ENCODE peak calls at places on chromosomes 5 and 9, in ten cellular contexts. One of them, this sample, is unnamed.

GRCh38 chr5:125412561-125413535 is 666.4 kb upstream of the ZNF608 start:
- DNase-seq in IMR-90: peak
- DNase-seq in NB4: no peak
- DNase-seq in CD4-positive, alpha-beta T cell: no peak
- DNase-seq in CD8-positive, alpha-beta T cell: no peak
- DNase-seq in lower leg skin: peak
- DNase-seq in prostate gland: peak
- DNase-seq in neural progenitor cell: peak
- DNase-seq in psoas muscle: peak
- DNase-seq in GM10248: peak
- DNase-seq in this sample: peak

GRCh38 chr9:86093788-86094555 is 5.4 kb downstream of the GOLM1 start:
- DNase-seq in IMR-90: peak
- DNase-seq in NB4: peak
- DNase-seq in CD4-positive, alpha-beta T cell: no peak
- DNase-seq in CD8-positive, alpha-beta T cell: no peak
- DNase-seq in lower leg skin: no peak
- DNase-seq in prostate gland: peak
- DNase-seq in neural progenitor cell: no peak
- DNase-seq in psoas muscle: no peak
- DNase-seq in GM10248: no peak
- DNase-seq in this sample: no peak

GRCh38 chr5:35789732-35790461 is 66.8 kb upstream of the IL7R start:
- DNase-seq in IMR-90: no peak
- DNase-seq in NB4: no peak
- DNase-seq in CD4-positive, alpha-beta T cell: no peak
- DNase-seq in CD8-positive, alpha-beta T cell: no peak
- DNase-seq in lower leg skin: no peak
- DNase-seq in prostate gland: no peak
- DNase-seq in neural progenitor cell: no peak
- DNase-seq in psoas muscle: no peak
- DNase-seq in GM10248: no peak
- DNase-seq in this sample: no peak

GRCh38 chr5:153654444-153654843 is 164.0 kb downstream of the GRIA1 start:
- DNase-seq in IMR-90: peak
- DNase-seq in NB4: no peak
- DNase-seq in CD4-positive, alpha-beta T cell: no peak
- DNase-seq in CD8-positive, alpha-beta T cell: no peak
- DNase-seq in lower leg skin: no peak
- DNase-seq in prostate gland: no peak
- DNase-seq in neural progenitor cell: no peak
- DNase-seq in psoas muscle: no peak
- DNase-seq in GM10248: no peak
- DNase-seq in this sample: no peak

GRCh38 chr9:98971168-98971914 is 27.6 kb downstream of the COL15A1 start:
- DNase-seq in IMR-90: peak
- DNase-seq in NB4: peak
- DNase-seq in CD4-positive, alpha-beta T cell: no peak
- DNase-seq in CD8-positive, alpha-beta T cell: no peak
- DNase-seq in lower leg skin: no peak
- DNase-seq in prostate gland: no peak
- DNase-seq in neural progenitor cell: no peak
- DNase-seq in psoas muscle: no peak
- DNase-seq in GM10248: no peak
- DNase-seq in this sample: no peak

GRCh38 chr9:95440447-95440846 is 76.3 kb downstream of the PTCH1 start:
- DNase-seq in IMR-90: no peak
- DNase-seq in NB4: no peak
- DNase-seq in CD4-positive, alpha-beta T cell: no peak
- DNase-seq in CD8-positive, alpha-beta T cell: no peak
- DNase-seq in lower leg skin: no peak
- DNase-seq in prostate gland: no peak
- DNase-seq in neural progenitor cell: no peak
- DNase-seq in psoas muscle: no peak
- DNase-seq in GM10248: no peak
- DNase-seq in this sample: no peak

GRCh38 chr5:134133213-134133994 is 18.9 kb downstream of the TCF7 start:
- DNase-seq in IMR-90: no peak
- DNase-seq in NB4: no peak
- DNase-seq in CD4-positive, alpha-beta T cell: peak
- DNase-seq in CD8-positive, alpha-beta T cell: no peak
- DNase-seq in lower leg skin: no peak
- DNase-seq in prostate gland: no peak
- DNase-seq in neural progenitor cell: no peak
- DNase-seq in psoas muscle: peak
- DNase-seq in GM10248: no peak
- DNase-seq in this sample: no peak

GRCh38 chr9:70602364-70603019 is 188.0 kb upstream of the KLF9 start:
- DNase-seq in IMR-90: peak
- DNase-seq in NB4: peak
- DNase-seq in CD4-positive, alpha-beta T cell: peak
- DNase-seq in CD8-positive, alpha-beta T cell: peak
- DNase-seq in lower leg skin: peak
- DNase-seq in prostate gland: peak
- DNase-seq in neural progenitor cell: peak
- DNase-seq in psoas muscle: peak
- DNase-seq in GM10248: peak
- DNase-seq in this sample: no peak

DNA sequence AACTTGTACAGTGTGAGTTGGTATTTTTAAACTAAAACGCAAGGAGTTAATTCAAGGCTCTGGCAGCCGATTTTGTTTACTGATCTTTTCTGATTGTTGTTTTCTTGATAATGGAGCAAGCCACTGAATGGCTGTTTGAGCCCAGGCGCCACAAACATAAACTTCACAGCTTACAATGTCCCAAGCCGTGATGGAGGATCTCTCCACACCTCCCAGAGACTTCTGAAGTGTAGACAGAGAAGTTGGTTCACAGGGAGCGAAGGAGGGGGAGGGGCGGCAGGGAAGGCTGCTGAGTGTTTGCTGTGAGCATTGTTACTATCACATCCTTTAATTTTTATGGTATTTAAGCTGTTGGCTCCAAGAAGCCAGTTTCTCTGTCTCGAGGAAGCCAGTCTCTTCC is 14.7 kb downstream of the ISL1 start:
- DNase-seq in IMR-90: no peak
- DNase-seq in NB4: no peak
- DNase-seq in CD4-positive, alpha-beta T cell: no peak
- DNase-seq in CD8-positive, alpha-beta T cell: no peak
- DNase-seq in lower leg skin: no peak
- DNase-seq in prostate gland: no peak
- DNase-seq in neural progenitor cell: peak
- DNase-seq in psoas muscle: no peak
- DNase-seq in GM10248: no peak
- DNase-seq in this sample: no peak
- TF ChIP-seq CTCF in IMR-90: no peak
- TF ChIP-seq CTCF in NB4: no peak
- TF ChIP-seq CTCF in CD4-positive, alpha-beta T cell: no peak
- TF ChIP-seq CTCF in CD8-positive, alpha-beta T cell: no peak
- TF ChIP-seq CTCF in lower leg skin: no peak
- TF ChIP-seq CTCF in prostate gland: no peak
- TF ChIP-seq CTCF in neural progenitor cell: no peak
- TF ChIP-seq CTCF in psoas muscle: no peak
- TF ChIP-seq CTCF in GM10248: no peak
- TF ChIP-seq CTCF in this sample: no peak

DNA sequence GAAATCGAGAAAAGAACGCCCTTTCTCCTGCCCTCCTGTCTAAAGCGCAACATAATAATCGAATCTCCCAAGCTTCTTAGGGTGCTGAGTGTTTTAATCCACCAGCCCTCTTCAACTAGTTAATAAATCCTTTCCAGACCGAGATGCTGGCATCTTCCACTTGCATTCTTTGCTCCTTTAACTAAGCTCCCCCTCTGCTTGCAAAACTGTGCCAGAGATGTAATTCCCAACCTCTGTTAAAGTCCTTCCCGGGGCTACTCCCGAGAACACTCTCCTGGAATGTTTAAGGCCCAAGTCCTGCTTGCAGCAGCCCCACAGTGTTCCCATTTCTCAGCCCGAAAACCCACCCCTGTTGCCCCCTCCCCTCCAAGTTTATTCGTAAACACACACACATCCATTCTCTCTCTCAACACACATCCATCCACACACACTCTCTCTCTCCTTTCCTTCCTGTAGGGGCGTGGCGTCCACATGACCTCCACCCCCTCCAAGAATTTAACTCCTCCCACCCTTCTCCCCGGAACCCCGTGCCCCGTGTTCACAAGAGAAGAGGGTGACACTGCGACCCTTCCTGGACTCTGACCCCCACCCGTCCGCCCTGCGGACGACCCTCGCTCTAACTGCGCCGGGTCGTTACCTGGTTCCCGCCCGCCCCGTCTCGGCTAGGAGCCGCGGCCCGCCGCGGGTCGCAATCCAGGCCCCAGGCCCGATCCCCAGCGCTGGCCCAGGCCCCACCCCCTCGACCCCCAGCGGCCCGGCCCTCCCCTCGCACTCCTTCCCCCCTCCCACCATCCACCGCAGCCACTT is 7.0 kb upstream of the MGAT1 start:
- DNase-seq in IMR-90: peak
- DNase-seq in NB4: peak
- DNase-seq in CD4-positive, alpha-beta T cell: peak
- DNase-seq in CD8-positive, alpha-beta T cell: peak
- DNase-seq in lower leg skin: peak
- DNase-seq in prostate gland: peak
- DNase-seq in neural progenitor cell: peak
- DNase-seq in psoas muscle: peak
- DNase-seq in GM10248: peak
- DNase-seq in this sample: no peak
- TF ChIP-seq CTCF in IMR-90: no peak
- TF ChIP-seq CTCF in NB4: no peak
- TF ChIP-seq CTCF in CD4-positive, alpha-beta T cell: no peak
- TF ChIP-seq CTCF in CD8-positive, alpha-beta T cell: no peak
- TF ChIP-seq CTCF in lower leg skin: no peak
- TF ChIP-seq CTCF in prostate gland: no peak
- TF ChIP-seq CTCF in neural progenitor cell: no peak
- TF ChIP-seq CTCF in psoas muscle: no peak
- TF ChIP-seq CTCF in GM10248: no peak
- TF ChIP-seq CTCF in this sample: no peak

GRCh38 chr5:138575194-138576015 is at the start of gene HSPA9:
- DNase-seq in IMR-90: peak
- DNase-seq in NB4: peak
- DNase-seq in CD4-positive, alpha-beta T cell: peak
- DNase-seq in CD8-positive, alpha-beta T cell: peak
- DNase-seq in lower leg skin: peak
- DNase-seq in prostate gland: peak
- DNase-seq in neural progenitor cell: peak
- DNase-seq in psoas muscle: peak
- DNase-seq in GM10248: peak
- DNase-seq in this sample: peak
- TF ChIP-seq CTCF in IMR-90: no peak
- TF ChIP-seq CTCF in NB4: no peak
- TF ChIP-seq CTCF in CD4-positive, alpha-beta T cell: no peak
- TF ChIP-seq CTCF in CD8-positive, alpha-beta T cell: no peak
- TF ChIP-seq CTCF in lower leg skin: no peak
- TF ChIP-seq CTCF in prostate gland: no peak
- TF ChIP-seq CTCF in neural progenitor cell: peak
- TF ChIP-seq CTCF in psoas muscle: peak
- TF ChIP-seq CTCF in GM10248: no peak
- TF ChIP-seq CTCF in this sample: no peak

GRCh38 chr9:127386249-127386648 is 10.7 kb upstream of the SLC2A8 start:
- DNase-seq in IMR-90: no peak
- DNase-seq in NB4: no peak
- DNase-seq in CD4-positive, alpha-beta T cell: no peak
- DNase-seq in CD8-positive, alpha-beta T cell: no peak
- DNase-seq in lower leg skin: no peak
- DNase-seq in prostate gland: no peak
- DNase-seq in neural progenitor cell: no peak
- DNase-seq in psoas muscle: no peak
- DNase-seq in GM10248: no peak
- DNase-seq in this sample: no peak

GRCh38 chr9:127382541-127382940 is 14.4 kb upstream of the SLC2A8 start:
- DNase-seq in IMR-90: no peak
- DNase-seq in NB4: no peak
- DNase-seq in CD4-positive, alpha-beta T cell: no peak
- DNase-seq in CD8-positive, alpha-beta T cell: no peak
- DNase-seq in lower leg skin: no peak
- DNase-seq in prostate gland: no peak
- DNase-seq in neural progenitor cell: no peak
- DNase-seq in psoas muscle: no peak
- DNase-seq in GM10248: no peak
- DNase-seq in this sample: no peak

GRCh38 chr9:127386981-127387380 is 10.0 kb upstream of the SLC2A8 start:
- DNase-seq in IMR-90: no peak
- DNase-seq in NB4: no peak
- DNase-seq in CD4-positive, alpha-beta T cell: no peak
- DNase-seq in CD8-positive, alpha-beta T cell: no peak
- DNase-seq in lower leg skin: no peak
- DNase-seq in prostate gland: no peak
- DNase-seq in neural progenitor cell: no peak
- DNase-seq in psoas muscle: no peak
- DNase-seq in GM10248: no peak
- DNase-seq in this sample: no peak

GRCh38 chr9:127384016-127384730 is 12.8 kb upstream of the SLC2A8 start:
- DNase-seq in IMR-90: no peak
- DNase-seq in NB4: no peak
- DNase-seq in CD4-positive, alpha-beta T cell: no peak
- DNase-seq in CD8-positive, alpha-beta T cell: no peak
- DNase-seq in lower leg skin: no peak
- DNase-seq in prostate gland: no peak
- DNase-seq in neural progenitor cell: no peak
- DNase-seq in psoas muscle: no peak
- DNase-seq in GM10248: no peak
- DNase-seq in this sample: no peak

GRCh38 chr9:127384901-127385300 is 12.1 kb upstream of the SLC2A8 start:
- DNase-seq in IMR-90: no peak
- DNase-seq in NB4: no peak
- DNase-seq in CD4-positive, alpha-beta T cell: no peak
- DNase-seq in CD8-positive, alpha-beta T cell: no peak
- DNase-seq in lower leg skin: no peak
- DNase-seq in prostate gland: no peak
- DNase-seq in neural progenitor cell: no peak
- DNase-seq in psoas muscle: no peak
- DNase-seq in GM10248: no peak
- DNase-seq in this sample: no peak
- TF ChIP-seq CTCF in IMR-90: no peak
- TF ChIP-seq CTCF in NB4: no peak
- TF ChIP-seq CTCF in CD4-positive, alpha-beta T cell: no peak
- TF ChIP-seq CTCF in CD8-positive, alpha-beta T cell: no peak
- TF ChIP-seq CTCF in lower leg skin: no peak
- TF ChIP-seq CTCF in prostate gland: no peak
- TF ChIP-seq CTCF in neural progenitor cell: no peak
- TF ChIP-seq CTCF in psoas muscle: no peak
- TF ChIP-seq CTCF in GM10248: no peak
- TF ChIP-seq CTCF in this sample: no peak

This sample was measured in osteocyte.